ENCODE peak calls at places on chromosomes 7 and 10, in seven cellular contexts. One of them, this sample, is unnamed.

GRCh38 chr10:1050145-1050544 is 1.2 kb upstream of the IDI1 start:
- DNase-seq in HCT116: no peak
- DNase-seq in SK-N-SH: no peak
- DNase-seq in K562: peak; percentile 79
- DNase-seq in H1: no peak
- DNase-seq in GM12878: no peak
- DNase-seq in HepG2: peak; percentile 22
- DNase-seq in this sample: no peak

GRCh38 chr10:111360260-111360925 is 283.6 kb downstream of the ADRA2A start:
- DNase-seq in HCT116: peak; percentile 64
- DNase-seq in SK-N-SH: peak; percentile 45
- DNase-seq in K562: peak; percentile 3
- DNase-seq in H1: peak; percentile 49
- DNase-seq in GM12878: peak; percentile 23
- DNase-seq in HepG2: peak; percentile 69
- DNase-seq in this sample: peak; percentile 72

GRCh38 chr7:2812831-2813230 is 31.3 kb downstream of the GNA12 start:
- DNase-seq in HCT116: no peak
- DNase-seq in SK-N-SH: no peak
- DNase-seq in K562: no peak
- DNase-seq in H1: no peak
- DNase-seq in GM12878: no peak
- DNase-seq in HepG2: no peak
- DNase-seq in this sample: no peak

GRCh38 chr7:37510043-37510634 is 61.5 kb upstream of the ELMO1 start:
- DNase-seq in HCT116: no peak
- DNase-seq in SK-N-SH: peak; percentile 40
- DNase-seq in K562: peak; percentile 34
- DNase-seq in H1: no peak
- DNase-seq in GM12878: no peak
- DNase-seq in HepG2: peak; percentile 4
- DNase-seq in this sample: no peak

GRCh38 chr7:144391823-144392255 is 11.7 kb downstream of the NOBOX start:
- DNase-seq in HCT116: peak; percentile 54
- DNase-seq in SK-N-SH: peak; percentile 66
- DNase-seq in K562: peak; percentile 67
- DNase-seq in H1: no peak
- DNase-seq in GM12878: no peak
- DNase-seq in HepG2: peak; percentile 46
- DNase-seq in this sample: peak; percentile 56

GRCh38 chr7:103141753-103142404 is 7.0 kb downstream of the NAPEPLD start:
- DNase-seq in HCT116: no peak
- DNase-seq in SK-N-SH: no peak
- DNase-seq in K562: no peak
- DNase-seq in H1: no peak
- DNase-seq in GM12878: peak; percentile 12
- DNase-seq in HepG2: no peak
- DNase-seq in this sample: no peak

GRCh38 chr7:132650498-132650897 is 74.2 kb upstream of the PLXNA4 start:
- DNase-seq in HCT116: no peak
- DNase-seq in SK-N-SH: no peak
- DNase-seq in K562: no peak
- DNase-seq in H1: no peak
- DNase-seq in GM12878: no peak
- DNase-seq in HepG2: no peak
- DNase-seq in this sample: peak; percentile 16

GRCh38 chr7:139560199-139560598 is 36.7 kb downstream of the CLEC2L start:
- DNase-seq in HCT116: no peak
- DNase-seq in SK-N-SH: no peak
- DNase-seq in K562: no peak
- DNase-seq in H1: no peak
- DNase-seq in GM12878: no peak
- DNase-seq in HepG2: no peak
- DNase-seq in this sample: no peak

GRCh38 chr10:130358981-130359650 is 222.9 kb downstream of the GLRX3 start:
- DNase-seq in HCT116: no peak
- DNase-seq in SK-N-SH: peak; percentile 56
- DNase-seq in K562: no peak
- DNase-seq in H1: no peak
- DNase-seq in GM12878: no peak
- DNase-seq in HepG2: no peak
- DNase-seq in this sample: no peak

GRCh38 chr10:119441921-119442757 is 100.4 kb downstream of the RGS10 start:
- DNase-seq in HCT116: no peak
- DNase-seq in SK-N-SH: no peak
- DNase-seq in K562: no peak
- DNase-seq in H1: no peak
- DNase-seq in GM12878: no peak
- DNase-seq in HepG2: no peak
- DNase-seq in this sample: no peak

GRCh38 chr7:867406-868188 is 8.8 kb upstream of the GET4 start:
- DNase-seq in HCT116: no peak
- DNase-seq in SK-N-SH: no peak
- DNase-seq in K562: no peak
- DNase-seq in H1: no peak
- DNase-seq in GM12878: no peak
- DNase-seq in HepG2: no peak
- DNase-seq in this sample: peak; percentile 99

GRCh38 chr7:1238363-1239331 is 6.0 kb downstream of the UNCX start:
- DNase-seq in HCT116: no peak
- DNase-seq in SK-N-SH: no peak
- DNase-seq in K562: no peak
- DNase-seq in H1: no peak
- DNase-seq in GM12878: no peak
- DNase-seq in HepG2: no peak
- DNase-seq in this sample: no peak

GRCh38 chr10:7378602-7379403 is 32.0 kb downstream of the SFMBT2 start:
- DNase-seq in HCT116: no peak
- DNase-seq in SK-N-SH: no peak
- DNase-seq in K562: no peak
- DNase-seq in H1: no peak
- DNase-seq in GM12878: no peak
- DNase-seq in HepG2: no peak
- DNase-seq in this sample: no peak

GRCh38 chr7:33590902-33591301 is 314.4 kb upstream of the BMPER start:
- DNase-seq in HCT116: no peak
- DNase-seq in SK-N-SH: no peak
- DNase-seq in K562: no peak
- DNase-seq in H1: no peak
- DNase-seq in GM12878: no peak
- DNase-seq in HepG2: no peak
- DNase-seq in this sample: no peak

GRCh38 chr10:102626026-102626686 is 18.1 kb upstream of the TRIM8 start:
- DNase-seq in HCT116: no peak
- DNase-seq in SK-N-SH: no peak
- DNase-seq in K562: no peak
- DNase-seq in H1: no peak
- DNase-seq in GM12878: no peak
- DNase-seq in HepG2: no peak
- DNase-seq in this sample: no peak

GRCh38 chr10:132748135-132748534 is 37.8 kb downstream of the NKX6-2 start:
- DNase-seq in HCT116: no peak
- DNase-seq in SK-N-SH: no peak
- DNase-seq in K562: no peak
- DNase-seq in H1: no peak
- DNase-seq in GM12878: no peak
- DNase-seq in HepG2: no peak
- DNase-seq in this sample: no peak

GRCh38 chr10:119480667-119481066 is 61.9 kb downstream of the RGS10 start:
- DNase-seq in HCT116: no peak
- DNase-seq in SK-N-SH: no peak
- DNase-seq in K562: no peak
- DNase-seq in H1: no peak
- DNase-seq in GM12878: no peak
- DNase-seq in HepG2: no peak
- DNase-seq in this sample: no peak

GRCh38 chr7:151088856-151089699 is 2.8 kb downstream of the AGAP3 start:
- DNase-seq in HCT116: no peak
- DNase-seq in SK-N-SH: no peak
- DNase-seq in K562: no peak
- DNase-seq in H1: no peak
- DNase-seq in GM12878: no peak
- DNase-seq in HepG2: peak; percentile 73
- DNase-seq in this sample: no peak
- TF ChIP-seq JUND in HCT116: no peak
- TF ChIP-seq JUND in SK-N-SH: no peak
- TF ChIP-seq JUND in K562: no peak
- TF ChIP-seq JUND in H1: no peak
- TF ChIP-seq JUND in GM12878: no peak
- TF ChIP-seq JUND in HepG2: no peak
- TF ChIP-seq JUND in this sample: no peak

GRCh38 chr10:97083228-97083860 is 102.4 kb downstream of the SLIT1 start:
- DNase-seq in HCT116: no peak
- DNase-seq in SK-N-SH: no peak
- DNase-seq in K562: no peak
- DNase-seq in H1: no peak
- DNase-seq in GM12878: no peak
- DNase-seq in HepG2: no peak
- DNase-seq in this sample: no peak

GRCh38 chr10:97079454-97079853 is 106.3 kb downstream of the SLIT1 start:
- DNase-seq in HCT116: no peak
- DNase-seq in SK-N-SH: no peak
- DNase-seq in K562: no peak
- DNase-seq in H1: no peak
- DNase-seq in GM12878: no peak
- DNase-seq in HepG2: no peak
- DNase-seq in this sample: no peak

GRCh38 chr10:97079157-97079435 is 106.7 kb downstream of the SLIT1 start:
- DNase-seq in HCT116: no peak
- DNase-seq in SK-N-SH: no peak
- DNase-seq in K562: no peak
- DNase-seq in H1: no peak
- DNase-seq in GM12878: no peak
- DNase-seq in HepG2: no peak
- DNase-seq in this sample: no peak

GRCh38 chr10:97080051-97080776 is 105.5 kb downstream of the SLIT1 start:
- DNase-seq in HCT116: no peak
- DNase-seq in SK-N-SH: no peak
- DNase-seq in K562: no peak
- DNase-seq in H1: no peak
- DNase-seq in GM12878: no peak
- DNase-seq in HepG2: no peak
- DNase-seq in this sample: no peak

DNA sequence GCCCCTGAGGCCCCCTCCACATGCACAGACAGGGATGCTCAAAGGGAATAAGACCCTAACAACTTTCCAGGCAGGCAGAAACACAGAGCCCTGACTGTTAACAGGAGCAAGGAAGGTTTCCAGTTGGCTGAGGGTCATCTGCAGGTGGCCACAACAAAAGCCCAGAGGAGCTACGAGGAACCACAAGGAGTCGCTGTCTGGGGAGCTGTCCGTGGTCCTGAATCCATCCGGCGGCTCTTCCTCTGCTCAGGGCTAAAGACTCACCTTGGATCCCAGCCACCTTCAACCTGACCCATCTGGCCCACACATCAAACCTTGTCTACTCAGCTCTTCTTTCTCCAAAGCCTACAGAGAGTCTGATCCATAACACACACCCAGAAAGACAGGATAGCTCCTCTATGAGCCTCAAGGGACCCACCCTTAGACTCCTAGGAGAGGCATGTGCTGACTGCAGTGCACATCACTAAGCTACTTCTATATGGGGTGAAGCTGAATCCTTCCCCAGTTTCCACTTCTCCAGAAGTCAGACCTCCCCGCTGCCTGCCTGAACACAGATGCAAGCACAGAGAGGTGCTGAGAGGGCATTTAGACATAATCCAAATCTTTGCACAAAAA is 104.0 kb downstream of the SLIT1 start:
- DNase-seq in HCT116: peak; percentile 34
- DNase-seq in SK-N-SH: no peak
- DNase-seq in K562: peak; percentile 74
- DNase-seq in H1: peak; percentile 63
- DNase-seq in GM12878: no peak
- DNase-seq in HepG2: peak; percentile 30
- DNase-seq in this sample: peak; percentile 72
- TF ChIP-seq JUND in HCT116: no peak
- TF ChIP-seq JUND in SK-N-SH: no peak
- TF ChIP-seq JUND in K562: no peak
- TF ChIP-seq JUND in H1: peak; percentile 11
- TF ChIP-seq JUND in GM12878: no peak
- TF ChIP-seq JUND in HepG2: peak; percentile 33
- TF ChIP-seq JUND in this sample: no peak

GRCh38 chr7:128835790-128836641 is 5.8 kb downstream of the FLNC start:
- DNase-seq in HCT116: no peak
- DNase-seq in SK-N-SH: no peak
- DNase-seq in K562: no peak
- DNase-seq in H1: no peak
- DNase-seq in GM12878: no peak
- DNase-seq in HepG2: no peak
- DNase-seq in this sample: no peak
- TF ChIP-seq JUND in HCT116: no peak
- TF ChIP-seq JUND in SK-N-SH: no peak
- TF ChIP-seq JUND in K562: no peak
- TF ChIP-seq JUND in H1: no peak
- TF ChIP-seq JUND in GM12878: no peak
- TF ChIP-seq JUND in HepG2: no peak
- TF ChIP-seq JUND in this sample: no peak

GRCh38 chr10:74548676-74549075 is 277.7 kb upstream of the KAT6B start:
- DNase-seq in HCT116: no peak
- DNase-seq in SK-N-SH: no peak
- DNase-seq in K562: no peak
- DNase-seq in H1: no peak
- DNase-seq in GM12878: no peak
- DNase-seq in HepG2: peak; percentile 85
- DNase-seq in this sample: no peak
- TF ChIP-seq JUND in HCT116: no peak
- TF ChIP-seq JUND in SK-N-SH: no peak
- TF ChIP-seq JUND in K562: no peak
- TF ChIP-seq JUND in H1: no peak
- TF ChIP-seq JUND in GM12878: no peak
- TF ChIP-seq JUND in HepG2: no peak
- TF ChIP-seq JUND in this sample: no peak

DNA sequence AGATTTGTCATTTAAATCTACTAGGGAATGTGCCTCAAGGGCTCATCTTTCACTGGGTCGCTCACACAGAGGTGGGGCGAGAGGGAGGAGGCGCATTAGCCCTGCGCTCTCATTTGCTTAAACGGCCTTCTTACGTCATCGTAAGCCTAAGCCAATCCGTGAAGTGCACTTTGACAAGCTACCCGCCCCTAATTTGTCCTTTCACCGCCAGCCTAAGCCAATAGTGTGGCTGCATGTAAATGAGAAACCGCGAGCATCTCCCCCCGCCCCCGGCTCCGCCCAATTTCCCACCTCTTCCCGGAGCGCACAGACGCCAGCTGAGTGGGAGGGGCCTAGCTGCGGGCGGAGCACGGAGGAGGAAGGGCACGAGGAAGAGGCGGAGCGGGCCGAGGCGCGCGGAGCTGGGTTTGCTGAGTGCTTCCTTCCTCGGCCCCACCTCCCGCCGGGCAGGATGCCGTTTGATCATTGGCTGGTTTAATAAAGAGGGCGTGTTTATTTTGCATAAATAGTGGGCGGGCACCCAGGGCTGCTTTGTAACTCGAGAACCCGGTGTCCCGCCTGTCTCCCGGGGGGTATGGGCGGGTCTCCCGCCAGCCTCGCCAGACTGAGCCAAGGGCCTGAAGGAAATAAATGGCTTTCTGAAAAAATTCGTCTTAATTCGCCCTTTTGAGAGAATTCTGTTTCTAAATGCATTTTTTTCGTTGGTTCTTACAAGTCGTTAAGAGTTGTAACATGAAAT is 289.6 kb upstream of the NFE2L3 start:
- DNase-seq in HCT116: peak; percentile 100
- DNase-seq in SK-N-SH: peak; percentile 95
- DNase-seq in K562: peak; percentile 100
- DNase-seq in H1: peak; percentile 100
- DNase-seq in GM12878: peak; percentile 95
- DNase-seq in HepG2: peak; percentile 56
- DNase-seq in this sample: peak; percentile 100
- TF ChIP-seq JUND in HCT116: peak; percentile 70
- TF ChIP-seq JUND in SK-N-SH: no peak
- TF ChIP-seq JUND in K562: peak; percentile 60
- TF ChIP-seq JUND in H1: peak; percentile 34
- TF ChIP-seq JUND in GM12878: peak; percentile 28
- TF ChIP-seq JUND in HepG2: no peak
- TF ChIP-seq JUND in this sample: no peak